ENCODE peak calls at places on chromosomes 6 and 20, in six cellular contexts. P is naive thymus-derived CD8-positive, alpha-beta T cell; X is fibroblast of mammary gland; N is Right ventricle myocardium superior; B is heart left ventricle; G is C1 segment of cervical spinal cord. M is an unnamed sample.

GRCh38 chr6:26097268-26097875 is 10.1 kb downstream of the HFE start:
- DNase-seq in P (peak), X (peak), N (no peak), B (no peak), G (peak), M (peak)

GRCh38 chr20:11112837-11113236 is 439.0 kb upstream of the JAG1 start:
- DNase-seq in P (no peak), X (peak), N (no peak), B (no peak), G (no peak), M (peak)

GRCh38 chr20:8190043-8190880 is 58.2 kb downstream of the PLCB1 start:
- DNase-seq in P (no peak), X (no peak), N (no peak), B (no peak), G (no peak), M (no peak)

GRCh38 chr6:26022166-26022510 is 59.5 kb downstream of the TRIM38 start:
- DNase-seq in P (no peak), X (peak), N (peak), B (no peak), G (peak), M (peak)

GRCh38 chr6:71599366-71599765 is 287.0 kb upstream of the RIMS1 start:
- DNase-seq in P (no peak), X (no peak), N (no peak), B (no peak), G (peak), M (no peak)

GRCh38 chr6:4351857-4352669 is 216.7 kb upstream of the ECI2 start:
- DNase-seq in P (no peak), X (peak), N (peak), B (peak), G (peak), M (peak)

GRCh38 chr6:146595981-146596731 is 2.6 kb upstream of the ADGB start:
- DNase-seq in P (no peak), X (no peak), N (no peak), B (no peak), G (peak), M (no peak)

GRCh38 chr6:36121752-36122494 is 8.4 kb upstream of the MAPK13 start:
- DNase-seq in P (no peak), X (no peak), N (no peak), B (no peak), G (no peak), M (no peak)

GRCh38 chr6:77461796-77462195 is 1.5 kb downstream of the HTR1B start:
- DNase-seq in P (no peak), X (no peak), N (no peak), B (no peak), G (no peak), M (no peak)

GRCh38 chr20:34971038-34971872 is 15.6 kb downstream of the MYH7B start:
- DNase-seq in P (no peak), X (no peak), N (no peak), B (no peak), G (no peak), M (no peak)

GRCh38 chr6:36914227-36914794 is 28.6 kb downstream of the C6orf89 start:
- DNase-seq in P (no peak), X (peak), N (no peak), B (no peak), G (peak), M (peak)

GRCh38 chr6:280775-281468 is 11.4 kb upstream of the DUSP22 start:
- DNase-seq in P (no peak), X (no peak), N (no peak), B (no peak), G (no peak), M (no peak)

GRCh38 chr20:38342716-38343106 is 3.6 kb upstream of the LBP start:
- DNase-seq in P (no peak), X (no peak), N (no peak), B (no peak), G (no peak), M (no peak)

GRCh38 chr6:45422541-45423110 is 44.9 kb upstream of the SUPT3H start:
- DNase-seq in P (peak), X (no peak), N (peak), B (peak), G (peak), M (peak)

GRCh38 chr6:46199387-46199786 is 28.6 kb upstream of the ENPP5 start:
- DNase-seq in P (no peak), X (peak), N (no peak), B (no peak), G (no peak), M (peak)

GRCh38 chr6:36050947-36051710 is 23.5 kb downstream of the MAPK14 start:
- DNase-seq in P (no peak), X (no peak), N (no peak), B (no peak), G (no peak), M (no peak)

GRCh38 chr6:135664527-135664926 is 167.0 kb upstream of the AHI1 start:
- DNase-seq in P (no peak), X (no peak), N (no peak), B (no peak), G (no peak), M (no peak)

GRCh38 chr6:152124432-152125074 is 317.1 kb downstream of the ESR1 start:
- DNase-seq in P (no peak), X (peak), N (no peak), B (no peak), G (no peak), M (peak)

GRCh38 chr20:54624701-54625472 is 149.5 kb downstream of the DOK5 start:
- DNase-seq in P (no peak), X (no peak), N (no peak), B (no peak), G (peak), M (no peak)

GRCh38 chr6:24274441-24275083 is 83.3 kb downstream of the DCDC2 start:
- DNase-seq in P (no peak), X (peak), N (no peak), B (no peak), G (no peak), M (peak)

GRCh38 chr6:149060300-149060984 is 257.1 kb upstream of the TAB2 start:
- DNase-seq in P (peak), X (no peak), N (peak), B (peak), G (no peak), M (no peak)

GRCh38 chr6:4693158-4693557 is 83.0 kb upstream of the CDYL start:
- DNase-seq in P (no peak), X (no peak), N (no peak), B (no peak), G (no peak), M (peak)

GRCh38 chr20:46406986-46407670 is 713 bp upstream of the ELMO2 start:
- DNase-seq in P (no peak), X (no peak), N (peak), B (peak), G (peak), M (no peak)

GRCh38 chr20:18506744-18507143 is 996 bp upstream of the SEC23B start:
- DNase-seq in P (no peak), X (no peak), N (no peak), B (no peak), G (no peak), M (no peak)

GRCh38 chr6:138370631-138371451 is 6.9 kb upstream of the SMIM28 start:
- DNase-seq in P (no peak), X (no peak), N (no peak), B (no peak), G (no peak), M (no peak)

GRCh38 chr6:147759088-147759487 is 250.6 kb downstream of the SAMD5 start:
- DNase-seq in P (no peak), X (peak), N (no peak), B (no peak), G (no peak), M (peak)

GRCh38 chr6:41306187-41306854 is 19.8 kb upstream of the TREM1 start:
- DNase-seq in P (peak), X (peak), N (no peak), B (no peak), G (no peak), M (peak)

M was measured in iris pigment epithelial cell.